ENCODE peak calls at places on chromosomes 12 and 14, in four cellular contexts. I, E, K and M are unnamed samples.

GRCh38 chr12:49088190-49088931 is 6.2 kb downstream of the DHH start:
- DNase-seq in E (peak), I (peak), K (peak), M (peak)

GRCh38 chr12:59070534-59070933 is 150.2 kb upstream of the LRIG3 start:
- DNase-seq in E (no peak), I (no peak), K (peak), M (no peak)

GRCh38 chr12:76236640-76237039 is 111.6 kb downstream of the BBS10 start:
- DNase-seq in E (no peak), K (peak), I (peak), M (no peak)

GRCh38 chr12:130418261-130418660 is 80.6 kb downstream of the PIWIL1 start:
- DNase-seq in I (no peak), K (no peak), E (no peak), M (no peak)

GRCh38 chr12:46402451-46402850 is 29.9 kb upstream of the SLC38A2 start:
- DNase-seq in K (peak), E (no peak), I (no peak), M (no peak)

GRCh38 chr12:41511247-41511646 is 323.1 kb downstream of the PDZRN4 start:
- DNase-seq in E (no peak), I (no peak), K (no peak), M (no peak)

GRCh38 chr12:90514325-90514724 is 440.7 kb downstream of the CCER1 start:
- DNase-seq in I (no peak), K (no peak), E (no peak), M (no peak)

GRCh38 chr14:35991356-35991755 is 165.2 kb downstream of the BRMS1L start:
- DNase-seq in E (no peak), I (no peak), K (no peak), M (no peak)

GRCh38 chr12:107267604-107268003 is 174.3 kb upstream of the CRY1 start:
- DNase-seq in E (no peak), K (no peak), I (no peak), M (no peak)

GRCh38 chr12:130335517-130336392 is 1.9 kb upstream of the PIWIL1 start:
- DNase-seq in I (peak), E (peak), K (peak), M (peak)

GRCh38 chr12:127811988-127812387 is 455.0 kb upstream of the TMEM132C start:
- DNase-seq in K (no peak), I (peak), E (peak), M (no peak)

GRCh38 chr12:4947297-4947696 is 37.6 kb downstream of the KCNA1 start:
- DNase-seq in E (no peak), I (no peak), K (no peak), M (no peak)

GRCh38 chr12:122024132-122024785 is 2.6 kb downstream of the BCL7A start:
- DNase-seq in I (no peak), K (no peak), E (peak), M (no peak)

GRCh38 chr12:78121969-78122610 is 291.4 kb downstream of the NAV3 start:
- DNase-seq in K (no peak), I (peak), E (no peak), M (no peak)

GRCh38 chr14:97994020-97994531 is 1196.9 kb downstream of the VRK1 start:
- DNase-seq in E (no peak), I (no peak), K (no peak), M (peak)

GRCh38 chr12:97168804-97169203 is 261.7 kb downstream of the NEDD1 start:
- DNase-seq in I (no peak), K (no peak), E (peak), M (no peak)

GRCh38 chr14:102922490-102923200 is at the start of gene AMN:
- DNase-seq in K (no peak), E (peak), I (peak), M (no peak)

GRCh38 chr12:49557917-49558215 is 10.1 kb downstream of the MCRS1 start:
- DNase-seq in I (no peak), K (peak), E (peak), M (no peak)

GRCh38 chr12:79307340-79307739 is 383.4 kb downstream of the PAWR start:
- DNase-seq in I (no peak), E (no peak), K (no peak), M (no peak)

GRCh38 chr12:53096089-53096741 is 1.3 kb upstream of the IGFBP6 start:
- DNase-seq in I (no peak), K (peak), E (peak), M (no peak)

GRCh38 chr14:91418387-91419043 is 895 bp upstream of the CCDC88C start:
- DNase-seq in K (peak), E (peak), I (peak), M (peak)

GRCh38 chr12:29599397-29599796 is 101.9 kb upstream of the OVCH1 start:
- DNase-seq in E (no peak), I (no peak), K (no peak), M (no peak)

GRCh38 chr14:55451950-55452349 is 11.5 kb upstream of the TBPL2 start:
- DNase-seq in E (no peak), I (no peak), K (no peak), M (no peak)

GRCh38 chr12:56546680-56547079 is 25.1 kb downstream of the RBMS2 start:
- DNase-seq in I (no peak), K (no peak), E (no peak), M (no peak)

GRCh38 chr12:124568431-124569374 is 1.3 kb upstream of the NCOR2 start:
- DNase-seq in I (peak), K (peak), E (peak), M (peak)

GRCh38 chr14:89276424-89276975 is 140.5 kb downstream of the FOXN3 start:
- DNase-seq in E (no peak), K (no peak), I (no peak), M (peak)

GRCh38 chr12:62834971-62835547 is 99.9 kb downstream of the PPM1H start:
- DNase-seq in K (peak), I (no peak), E (no peak), M (no peak)

GRCh38 chr12:77032406-77032805 is 33.0 kb downstream of the E2F7 start:
- DNase-seq in K (peak), I (no peak), E (no peak), M (no peak)

GRCh38 chr12:46664771-46665287 is 161.0 kb downstream of the SLC38A4 start:
- DNase-seq in K (peak), I (peak), E (no peak), M (no peak)

GRCh38 chr14:104768437-104769323 is 15.7 kb downstream of the SIVA1 start:
- DNase-seq in K (peak), I (peak), E (peak), M (peak)

GRCh38 chr12:15334225-15334624 is 11.9 kb downstream of the PTPRO start:
- DNase-seq in E (no peak), K (no peak), I (no peak), M (no peak)

GRCh38 chr12:25806271-25806670 is 152.2 kb upstream of the RASSF8 start:
- DNase-seq in K (peak), I (no peak), E (no peak), M (no peak)

GRCh38 chr14:50001999-50002925 is 109.4 kb downstream of the ARF6 start:
- DNase-seq in E (peak), I (no peak), K (no peak), M (peak)

GRCh38 chr14:91283666-91284065 is 39.2 kb upstream of the GPR68 start:
- DNase-seq in E (no peak), K (peak), I (no peak), M (no peak)

GRCh38 chr12:104942075-104942474 is 16.0 kb downstream of the SLC41A2 start:
- DNase-seq in K (peak), I (no peak), E (no peak), M (no peak)

GRCh38 chr12:45685680-45686079 is 43.8 kb upstream of the ARID2 start:
- DNase-seq in I (no peak), E (no peak), K (no peak), M (no peak)

DNA sequence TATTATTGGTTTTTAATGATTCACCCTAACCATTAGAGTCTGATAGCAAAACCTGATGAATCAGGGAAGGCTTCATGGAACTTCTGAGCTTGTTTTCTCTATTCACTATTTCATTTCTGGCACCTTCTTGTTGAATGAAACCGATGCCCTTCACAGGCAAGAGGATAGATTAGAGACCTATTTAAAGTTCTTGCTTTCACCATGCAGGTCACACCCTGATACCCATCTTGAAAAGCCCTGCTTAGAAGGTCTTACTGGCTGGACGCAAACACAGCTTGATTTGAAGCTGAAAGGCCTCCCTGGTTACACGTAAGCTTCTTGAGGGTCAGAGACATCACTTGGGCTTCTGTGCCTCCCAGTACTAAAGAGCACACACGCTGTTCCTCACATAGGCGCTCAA is 29.2 kb downstream of the TMEM229B start:
- DNase-seq in I (no peak), K (no peak), E (no peak), M (no peak)
- H3K4me2 ChIP-seq in I (no peak), K (no peak), E (no peak), M (no peak)

DNA sequence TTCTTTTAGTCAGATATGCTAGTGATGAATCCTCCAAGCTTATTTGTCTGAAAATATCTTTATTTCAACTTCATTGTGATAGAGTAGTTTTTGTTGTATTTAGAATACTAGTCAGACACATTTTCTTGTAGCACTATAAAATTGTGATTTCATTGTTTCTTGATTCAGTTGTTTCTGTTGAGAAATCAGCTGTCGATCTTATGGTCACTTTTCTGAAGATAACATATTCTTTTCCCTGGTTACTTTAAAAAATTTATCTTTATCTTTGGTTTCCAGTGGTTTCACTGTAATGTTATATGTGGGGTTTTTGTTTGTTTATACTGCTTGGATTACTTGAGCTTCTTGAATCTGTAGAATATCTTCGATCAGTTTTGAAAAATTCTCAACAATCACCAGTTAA is 426.1 kb downstream of the SOX5 start:
- DNase-seq in E (peak), I (no peak), K (no peak), M (no peak)
- H2AFZ ChIP-seq in E (no peak), I (no peak), K (no peak), M (no peak)

GRCh38 chr12:6313326-6313940 is 3.0 kb downstream of the PLEKHG6 start:
- DNase-seq in K (peak), I (peak), E (no peak), M (no peak)
- H3K4me2 ChIP-seq in K (peak), I (peak), E (no peak), M (no peak)

GRCh38 chr12:116415408-116416108 is 138.1 kb upstream of the MED13L start:
- DNase-seq in E (no peak), K (no peak), I (no peak), M (no peak)

GRCh38 chr12:116418551-116418950 is 140.6 kb upstream of the MAP1LC3B2 start:
- DNase-seq in E (no peak), K (no peak), I (no peak), M (peak)

GRCh38 chr12:116411977-116412376 is 134.5 kb upstream of the MED13L start:
- DNase-seq in K (no peak), I (no peak), E (no peak), M (no peak)

GRCh38 chr12:116414891-116415290 is 137.4 kb upstream of the MED13L start:
- DNase-seq in K (no peak), I (no peak), E (no peak), M (no peak)

DNA sequence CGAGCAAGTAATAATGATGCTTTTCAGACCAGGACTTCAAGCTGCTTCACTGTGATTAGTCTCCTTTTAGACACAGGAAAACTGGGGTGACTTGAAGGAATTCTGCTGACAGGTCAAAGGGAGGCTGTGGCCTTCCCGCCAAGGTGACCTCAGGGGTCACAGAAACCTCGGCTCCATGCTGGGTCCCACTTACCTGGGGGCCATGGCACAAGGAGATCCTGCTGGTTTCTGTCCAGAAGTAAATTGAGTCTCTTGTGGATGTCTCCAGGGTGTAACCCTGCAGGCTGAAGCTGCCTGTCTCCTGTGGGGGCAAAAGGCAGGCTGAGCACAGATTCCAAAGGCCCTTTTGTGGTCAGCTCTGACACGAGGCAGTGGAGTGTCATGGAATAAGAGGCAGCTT is 138.7 kb upstream of the MED13L start:
- DNase-seq in K (no peak), I (no peak), E (no peak), M (no peak)
- H2AFZ ChIP-seq in K (no peak), I (no peak), E (no peak), M (no peak)

GRCh38 chr12:14275111-14275510 is 90.4 kb upstream of the ATF7IP start:
- DNase-seq in E (no peak), I (no peak), K (no peak), M (no peak)

GRCh38 chr12:14270392-14270791 is 95.1 kb upstream of the ATF7IP start:
- DNase-seq in I (no peak), K (no peak), E (no peak), M (no peak)

GRCh38 chr12:14275886-14276285 is 89.6 kb upstream of the ATF7IP start:
- DNase-seq in I (no peak), K (no peak), E (no peak), M (peak)

GRCh38 chr12:14272954-14273910 is 92.2 kb upstream of the ATF7IP start:
- DNase-seq in K (peak), E (no peak), I (no peak), M (no peak)

DNA sequence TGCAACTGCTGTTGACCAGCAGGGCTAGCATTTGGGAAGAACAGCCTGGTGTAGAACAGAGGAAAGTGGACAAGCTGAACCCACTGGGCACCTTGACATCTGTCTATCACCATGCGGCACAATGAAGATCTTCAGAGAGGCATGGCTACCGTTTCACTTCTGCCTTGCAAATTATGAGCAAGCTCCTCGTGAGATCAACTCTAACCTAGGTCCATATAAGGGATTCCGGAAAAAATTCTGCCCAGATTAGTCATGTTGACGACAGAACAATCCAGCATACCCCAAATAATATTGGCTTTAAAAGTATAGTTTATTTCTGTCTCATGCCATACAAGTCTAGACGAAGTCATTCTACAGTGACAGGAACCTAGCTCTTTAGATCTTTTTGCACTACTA is 91.6 kb upstream of the ATF7IP start:
- DNase-seq in E (no peak), I (no peak), K (peak), M (no peak)
- H3K4me2 ChIP-seq in E (no peak), I (no peak), K (no peak), M (no peak)

GRCh38 chr14:69767369-69767999 is 542 bp downstream of the SRSF5 start:
- DNase-seq in K (peak), E (peak), I (peak), M (peak)
- H2AFZ ChIP-seq in K (peak), E (no peak), I (peak), M (peak)